ENCODE peak calls at places on chromosomes 12 and 14, in ten cellular contexts. W, S, C, P, T, F, B, R, E and N are unnamed samples.

GRCh38 chr12:102539651-102540553 is 59.5 kb upstream of the IGF1 start:
- DNase-seq in W (no peak), S (no peak), C (peak), P (no peak), T (no peak), F (peak), B (no peak), R (no peak), E (no peak), N (peak)

GRCh38 chr14:28536889-28537288 is 229.7 kb upstream of the FOXG1 start:
- DNase-seq in W (no peak), S (no peak), C (no peak), P (no peak), T (no peak), F (no peak), B (no peak), R (no peak), E (no peak), N (no peak)

GRCh38 chr12:81468206-81468605 is 290.9 kb downstream of the PPFIA2 start:
- DNase-seq in W (peak), S (no peak), C (no peak), P (no peak), T (no peak), F (no peak), B (no peak), R (no peak), E (no peak), N (peak)

GRCh38 chr12:125065021-125065752 is at the start of gene AACS:
- DNase-seq in W (peak), S (peak), C (no peak), P (peak), T (peak), F (peak), B (peak), R (peak), E (peak), N (peak)

GRCh38 chr14:59208224-59208814 is 19.9 kb downstream of the DAAM1 start:
- DNase-seq in W (peak), S (no peak), C (peak), P (no peak), T (no peak), F (no peak), B (no peak), R (no peak), E (no peak), N (peak)

GRCh38 chr14:98931126-98931525 is 340.9 kb downstream of the BCL11B start:
- DNase-seq in W (no peak), S (no peak), C (no peak), P (no peak), T (no peak), F (no peak), B (no peak), R (no peak), E (no peak), N (no peak)

GRCh38 chr14:72033331-72033730 is 101.1 kb downstream of the RGS6 start:
- DNase-seq in W (peak), S (no peak), C (no peak), P (no peak), T (no peak), F (no peak), B (no peak), R (no peak), E (no peak), N (no peak)

GRCh38 chr12:99852666-99853065 is 132.1 kb downstream of the ANKS1B start:
- DNase-seq in W (no peak), S (no peak), C (no peak), P (no peak), T (no peak), F (no peak), B (no peak), R (no peak), E (no peak), N (no peak)

GRCh38 chr12:12749433-12749832 is 32.3 kb downstream of the CDKN1B start:
- DNase-seq in W (no peak), S (no peak), C (no peak), P (no peak), T (no peak), F (peak), B (no peak), R (no peak), E (no peak), N (peak)

GRCh38 chr14:106210650-106211049 is 684.3 kb downstream of the TMEM121 start:
- DNase-seq in W (no peak), S (no peak), C (no peak), P (peak), T (no peak), F (peak), B (no peak), R (no peak), E (no peak), N (no peak)

GRCh38 chr12:23906329-23906728 is 43.1 kb downstream of the SOX5 start:
- DNase-seq in W (peak), S (no peak), C (peak), P (no peak), T (no peak), F (no peak), B (no peak), R (no peak), E (no peak), N (no peak)

GRCh38 chr12:21938879-21939278 is 2.3 kb downstream of the ABCC9 start:
- DNase-seq in W (no peak), S (no peak), C (no peak), P (no peak), T (no peak), F (no peak), B (no peak), R (no peak), E (no peak), N (no peak)

GRCh38 chr12:103334447-103334846 is 161.3 kb downstream of the C12orf42 start:
- DNase-seq in W (no peak), S (no peak), C (no peak), P (no peak), T (no peak), F (no peak), B (no peak), R (no peak), E (no peak), N (no peak)

GRCh38 chr14:61607570-61608244 is 87.6 kb upstream of the HIF1A start:
- DNase-seq in W (no peak), S (no peak), C (no peak), P (no peak), T (no peak), F (no peak), B (no peak), R (no peak), E (no peak), N (no peak)

GRCh38 chr12:45666452-45667215 is 62.9 kb upstream of the ARID2 start:
- DNase-seq in W (no peak), S (no peak), C (no peak), P (no peak), T (no peak), F (no peak), B (no peak), R (no peak), E (no peak), N (no peak)

GRCh38 chr12:49050507-49051372 is 9.9 kb downstream of the KMT2D start:
- DNase-seq in W (no peak), S (no peak), C (no peak), P (no peak), T (no peak), F (no peak), B (no peak), R (no peak), E (no peak), N (no peak)

GRCh38 chr12:52170827-52171226 is 21.0 kb downstream of the KRT80 start:
- DNase-seq in W (no peak), S (no peak), C (no peak), P (no peak), T (no peak), F (no peak), B (no peak), R (no peak), E (no peak), N (no peak)

GRCh38 chr12:102962532-102962931 is 5.1 kb downstream of the ASCL1 start:
- DNase-seq in W (no peak), S (no peak), C (no peak), P (no peak), T (no peak), F (no peak), B (no peak), R (no peak), E (no peak), N (no peak)

GRCh38 chr14:58501214-58501816 is 73.8 kb downstream of the KIAA0586 start:
- DNase-seq in W (peak), S (peak), C (peak), P (peak), T (no peak), F (peak), B (no peak), R (no peak), E (peak), N (peak)

GRCh38 chr12:65022960-65023359 is 98.1 kb downstream of the WIF1 start:
- DNase-seq in W (no peak), S (no peak), C (no peak), P (no peak), T (no peak), F (peak), B (no peak), R (no peak), E (no peak), N (no peak)

GRCh38 chr12:59252731-59253130 is 332.4 kb upstream of the LRIG3 start:
- DNase-seq in W (no peak), S (no peak), C (no peak), P (no peak), T (no peak), F (no peak), B (no peak), R (no peak), E (no peak), N (no peak)

GRCh38 chr12:51675062-51675803 is 84.2 kb downstream of the SCN8A start:
- DNase-seq in W (no peak), S (no peak), C (no peak), P (no peak), T (no peak), F (no peak), B (no peak), R (no peak), E (no peak), N (no peak)

GRCh38 chr12:123912415-123913385 is 59.9 kb downstream of the CCDC92 start:
- DNase-seq in W (no peak), S (no peak), C (no peak), P (no peak), T (no peak), F (peak), B (no peak), R (no peak), E (no peak), N (no peak)